ENCODE peak calls at places on chromosome 22, in seven cellular contexts. S, E, G, V, B, N and C are unnamed samples.

GRCh38 chr22:28021116-28021997 is 102.3 kb upstream of the PITPNB start:
- DNase-seq in E (no peak), V (no peak), B (no peak), S (no peak), G (no peak), N (no peak), C (no peak)

GRCh38 chr22:33923660-33924246 is 3.5 kb upstream of the LARGE1 start:
- DNase-seq in B (no peak), S (peak; percentile 43), E (peak; percentile 60), N (no peak), G (peak; percentile 67), V (peak; percentile 28), C (peak; percentile 74)

GRCh38 chr22:27452245-27452644 is 349.3 kb downstream of the MN1 start:
- DNase-seq in S (no peak), E (no peak), V (no peak), G (no peak), B (no peak), N (no peak), C (no peak)

GRCh38 chr22:22720201-22720723 is 75.8 kb downstream of the GGTLC2 start:
- DNase-seq in B (peak; percentile 57), E (peak; percentile 38), V (peak; percentile 96), N (no peak), G (peak; percentile 32), S (no peak), C (peak; percentile 34)

GRCh38 chr22:48577014-48577690 is 1250.5 kb downstream of the BRD1 start:
- DNase-seq in S (no peak), N (no peak), B (no peak), G (no peak), V (no peak), E (no peak), C (no peak)

GRCh38 chr22:35313311-35314121 is 13.8 kb downstream of the TOM1 start:
- DNase-seq in S (peak; percentile 21), B (no peak), G (peak; percentile 70), N (no peak), V (no peak), E (no peak), C (peak; percentile 96)

GRCh38 chr22:37275622-37276021 is 6.7 kb upstream of the CYTH4 start:
- DNase-seq in V (no peak), E (no peak), B (no peak), N (no peak), G (no peak), S (no peak), C (no peak)

GRCh38 chr22:46652081-46652929 is 32.1 kb downstream of the GRAMD4 start:
- DNase-seq in S (no peak), E (no peak), V (peak; percentile 62), G (peak; percentile 91), B (no peak), N (no peak), C (peak; percentile 28)

GRCh38 chr22:31881198-31881597 is 63.1 kb upstream of the YWHAH start:
- DNase-seq in E (no peak), N (no peak), S (no peak), B (no peak), V (peak; percentile 48), G (no peak), C (no peak)

GRCh38 chr22:42716649-42717127 is 4.0 kb downstream of the A4GALT start:
- DNase-seq in G (no peak), N (no peak), E (no peak), B (peak; percentile 68), V (no peak), S (no peak), C (no peak)

GRCh38 chr22:21629262-21630149 is at the start of gene YDJC:
- DNase-seq in E (peak; percentile 99), B (peak; percentile 73), V (peak; percentile 100), G (peak; percentile 90), S (peak; percentile 76), N (peak; percentile 82), C (peak; percentile 88)

GRCh38 chr22:32706149-32706548 is 95.4 kb upstream of the TIMP3 start:
- DNase-seq in S (no peak), V (no peak), E (no peak), G (no peak), B (no peak), N (no peak), C (no peak)

GRCh38 chr22:31828739-31829138 is 74.9 kb downstream of the DEPDC5 start:
- DNase-seq in V (no peak), N (no peak), G (no peak), B (peak; percentile 43), S (no peak), E (no peak), C (no peak)

GRCh38 chr22:40606306-40606705 is 30.2 kb downstream of the MRTFA start:
- DNase-seq in N (no peak), E (no peak), V (no peak), S (no peak), G (peak; percentile 29), B (no peak), C (no peak)

GRCh38 chr22:29330753-29331152 is 15.3 kb upstream of the RASL10A start:
- DNase-seq in E (no peak), N (no peak), G (no peak), B (no peak), V (no peak), S (no peak), C (peak; percentile 77)
- TF ChIP-seq RFX5 in E (no peak), N (no peak), G (no peak), B (no peak), V (no peak), S (no peak), C (no peak)

GRCh38 chr22:38827510-38827909 is 16.3 kb downstream of the NPTXR start:
- DNase-seq in B (no peak), S (no peak), V (no peak), E (no peak), G (no peak), N (no peak), C (no peak)

GRCh38 chr22:38829485-38829884 is 14.3 kb downstream of the NPTXR start:
- DNase-seq in B (no peak), G (no peak), N (no peak), V (no peak), S (no peak), E (no peak), C (no peak)

GRCh38 chr22:38830026-38830844 is 13.6 kb downstream of the NPTXR start:
- DNase-seq in B (no peak), G (no peak), S (no peak), N (no peak), V (no peak), E (no peak), C (no peak)

GRCh38 chr22:38828191-38828590 is 15.6 kb downstream of the NPTXR start:
- DNase-seq in N (no peak), E (no peak), G (no peak), B (no peak), S (no peak), V (no peak), C (no peak)

DNA sequence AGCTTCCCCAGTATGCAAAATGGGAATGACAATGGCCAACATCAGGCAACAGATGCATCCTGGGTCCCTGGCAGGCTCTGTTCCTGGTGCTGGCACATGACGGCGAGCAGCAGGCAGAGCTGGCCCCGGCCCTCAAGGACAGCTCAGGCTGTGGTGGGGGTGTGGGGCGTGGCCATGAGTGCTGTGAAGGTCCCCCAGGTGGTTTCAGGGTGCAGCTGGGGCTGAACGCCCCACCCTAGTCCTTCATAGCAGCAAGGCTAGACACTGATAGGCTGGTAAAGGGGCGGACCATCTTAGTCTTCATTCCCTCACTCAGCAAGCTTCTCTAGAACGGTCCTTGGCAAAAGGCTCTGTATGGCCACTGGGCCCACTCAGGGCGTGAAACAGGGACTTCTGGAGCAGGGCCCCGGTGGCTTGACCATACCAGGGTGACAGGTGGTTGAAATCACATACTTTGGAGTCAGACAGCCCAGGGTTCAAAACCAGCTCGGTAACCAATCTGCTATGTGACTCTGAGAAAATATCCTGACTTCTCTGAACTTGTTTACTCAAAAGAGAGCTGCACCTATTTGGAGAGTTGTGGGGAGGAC is 15.1 kb downstream of the NPTXR start:
- DNase-seq in N (no peak), S (no peak), E (no peak), G (no peak), V (no peak), B (no peak), C (no peak)
- TF ChIP-seq RFX5 in N (no peak), S (no peak), E (no peak), G (no peak), V (no peak), B (no peak), C (no peak)

GRCh38 chr22:45376009-45376408 is 37.4 kb downstream of the SMC1B start:
- DNase-seq in V (no peak), E (no peak), B (no peak), G (no peak), N (no peak), S (no peak), C (no peak)

GRCh38 chr22:45376703-45377102 is 36.7 kb downstream of the SMC1B start:
- DNase-seq in V (no peak), G (no peak), N (no peak), B (no peak), E (no peak), S (no peak), C (no peak)

GRCh38 chr22:45381348-45381747 is 32.1 kb downstream of the SMC1B start:
- DNase-seq in V (no peak), G (no peak), N (no peak), S (no peak), B (no peak), E (no peak), C (no peak)
- TF ChIP-seq RFX5 in V (no peak), G (no peak), N (no peak), S (no peak), B (no peak), E (no peak), C (no peak)

GRCh38 chr22:19615001-19615461 is 90.8 kb upstream of the CLDN5 start:
- DNase-seq in N (no peak), S (no peak), V (no peak), G (no peak), E (no peak), B (no peak), C (no peak)

GRCh38 chr22:19614546-19614884 is 90.3 kb upstream of the CLDN5 start:
- DNase-seq in N (no peak), S (no peak), B (no peak), V (no peak), G (no peak), E (no peak), C (no peak)

GRCh38 chr22:19619144-19620009 is 94.9 kb upstream of the SEPTIN5 start:
- DNase-seq in B (peak; percentile 43), G (no peak), S (no peak), E (no peak), N (no peak), V (no peak), C (no peak)

GRCh38 chr22:19612866-19613572 is 88.8 kb upstream of the CLDN5 start:
- DNase-seq in G (no peak), V (no peak), S (no peak), E (no peak), N (no peak), B (no peak), C (no peak)

GRCh38 chr22:19615867-19616581 is 91.8 kb upstream of the CLDN5 start:
- DNase-seq in S (no peak), E (no peak), B (no peak), V (no peak), N (no peak), G (no peak), C (no peak)
- TF ChIP-seq RFX5 in S (no peak), E (no peak), B (no peak), V (no peak), N (no peak), G (no peak), C (no peak)